ENCODE peak calls at places on chromosomes 12 and 14, in eight cellular contexts. F is tibial artery; I is HFF-Myc; B is fibroblast of lung; S is NB4; E is esophagus squamous epithelium; U is CD4-positive, alpha-beta T cell; Y is BE2C. C is an unnamed sample.

GRCh38 chr12:127296591-127296990 is 970.4 kb upstream of the TMEM132C start:
- DNase-seq in E (no peak), U (no peak), S (no peak), F (no peak), B (no peak), Y (no peak), I (no peak), C (no peak)

GRCh38 chr12:52201520-52201839 is 9.7 kb upstream of the KRT80 start:
- DNase-seq in E (no peak), Y (peak), I (no peak), S (no peak), F (no peak), U (no peak), B (no peak), C (no peak)

GRCh38 chr14:81221579-81222102 is 882 bp upstream of the GTF2A1 start:
- DNase-seq in F (no peak), E (no peak), Y (no peak), S (peak), U (no peak), I (no peak), B (no peak), C (no peak)

GRCh38 chr12:44317651-44318126 is 481.8 kb downstream of the TMEM117 start:
- DNase-seq in B (peak), U (no peak), E (no peak), Y (peak), F (no peak), I (peak), S (peak), C (no peak)

GRCh38 chr12:49842519-49843352 is at the start of gene BCDIN3D:
- DNase-seq in Y (peak), B (peak), U (peak), S (peak), I (peak), F (peak), E (peak), C (peak)

GRCh38 chr14:101072070-101072469 is 168.5 kb upstream of the RTL1 start:
- DNase-seq in B (no peak), Y (no peak), U (no peak), E (no peak), F (no peak), S (no peak), I (no peak), C (peak)

GRCh38 chr12:26651566-26652188 is 181.3 kb downstream of the ITPR2 start:
- DNase-seq in F (no peak), E (no peak), U (no peak), Y (peak), I (peak), S (peak), B (peak), C (no peak)

GRCh38 chr14:79551591-79551990 is 659.7 kb downstream of the DIO2 start:
- DNase-seq in S (no peak), U (no peak), F (no peak), E (no peak), Y (no peak), B (no peak), I (no peak), C (no peak)

GRCh38 chr12:12902036-12902435 is 10.7 kb downstream of the GPRC5A start:
- DNase-seq in Y (no peak), B (peak), U (no peak), F (no peak), S (no peak), I (no peak), E (no peak), C (no peak)

GRCh38 chr14:59275668-59276067 is 87.2 kb downstream of the DAAM1 start:
- DNase-seq in S (peak), Y (no peak), I (peak), F (no peak), B (peak), U (no peak), E (no peak), C (no peak)

GRCh38 chr14:94571395-94571794 is 9.8 kb upstream of the SERPINA5 start:
- DNase-seq in F (peak), U (no peak), B (peak), S (no peak), Y (no peak), I (no peak), E (no peak), C (peak)

GRCh38 chr14:93184391-93185332 is at the start of the genes LYSET and MOAP1:
- DNase-seq in S (peak), F (peak), I (peak), Y (peak), B (peak), E (peak), U (peak), C (peak)

GRCh38 chr12:39319180-39319579 is 123.7 kb downstream of the KIF21A start:
- DNase-seq in F (no peak), I (no peak), E (no peak), Y (no peak), S (no peak), U (no peak), B (no peak), C (no peak)

GRCh38 chr12:15788266-15789214 is 648 bp downstream of the EPS8 start:
- DNase-seq in Y (no peak), B (peak), S (peak), E (no peak), F (no peak), I (no peak), U (peak), C (no peak)

GRCh38 chr12:1851126-1851791 is 30.9 kb downstream of the LRTM2 start:
- DNase-seq in E (no peak), F (no peak), I (peak), Y (no peak), U (no peak), S (no peak), B (peak), C (no peak)

GRCh38 chr12:76143343-76144252 is 59.1 kb upstream of the NAP1L1 start:
- DNase-seq in Y (no peak), B (no peak), S (no peak), F (no peak), U (peak), E (no peak), I (no peak), C (no peak)

GRCh38 chr12:51970904-51971646 is 19.6 kb downstream of the ACVR1B start:
- DNase-seq in U (no peak), F (no peak), E (no peak), B (peak), Y (peak), I (no peak), S (peak), C (no peak)

GRCh38 chr14:50601405-50601804 is 41.5 kb downstream of the ATL1 start:
- DNase-seq in S (no peak), E (no peak), Y (no peak), B (no peak), I (no peak), U (no peak), F (no peak), C (no peak)

GRCh38 chr12:67667276-67668073 is 18.9 kb downstream of the DYRK2 start:
- DNase-seq in E (no peak), I (no peak), F (peak), Y (no peak), B (no peak), U (no peak), S (no peak), C (no peak)

GRCh38 chr14:41609704-41610183 is 3.1 kb downstream of the LRFN5 start:
- DNase-seq in E (no peak), S (no peak), F (no peak), B (peak), Y (peak), U (no peak), I (no peak), C (no peak)

GRCh38 chr12:19125325-19125724 is 4.2 kb upstream of the PLEKHA5 start:
- DNase-seq in E (no peak), S (no peak), U (no peak), Y (no peak), F (no peak), I (no peak), B (peak), C (no peak)

GRCh38 chr12:104282109-104282508 is 21.4 kb upstream of the EID3 start:
- DNase-seq in I (no peak), B (peak), U (no peak), Y (no peak), F (no peak), E (no peak), S (no peak), C (no peak)

GRCh38 chr14:103923863-103924262 is 4.4 kb upstream of the TDRD9 start:
- DNase-seq in F (peak), B (no peak), U (no peak), Y (peak), E (no peak), I (no peak), S (no peak), C (no peak)

GRCh38 chr14:81818271-81818670 is 284.6 kb upstream of the SEL1L start:
- DNase-seq in F (no peak), U (no peak), I (no peak), E (no peak), B (no peak), Y (no peak), S (no peak), C (no peak)

GRCh38 chr12:11078246-11078645 is 13.9 kb downstream of the TAS2R43 start:
- DNase-seq in Y (no peak), F (no peak), U (no peak), B (no peak), I (no peak), S (no peak), E (no peak), C (no peak)

GRCh38 chr12:12600659-12601058 is 11.0 kb upstream of the CREBL2 start:
- DNase-seq in U (no peak), E (no peak), B (no peak), S (peak), F (no peak), I (no peak), Y (no peak), C (no peak)

GRCh38 chr12:75364918-75365317 is 26.0 kb upstream of the GLIPR1L2 start:
- DNase-seq in E (no peak), B (peak), Y (no peak), F (no peak), I (peak), S (peak), U (no peak), C (no peak)

GRCh38 chr12:108193922-108194321 is 64.8 kb downstream of the WSCD2 start:
- DNase-seq in S (peak), B (peak), Y (peak), E (no peak), I (no peak), F (no peak), U (no peak), C (no peak)

GRCh38 chr12:57604454-57605307 is at the start of gene DTX3:
- DNase-seq in F (peak), I (no peak), Y (peak), B (peak), S (no peak), U (peak), E (no peak), C (no peak)

GRCh38 chr14:40204441-40205175 is 772.4 kb upstream of the FBXO33 start:
- DNase-seq in I (no peak), B (no peak), E (no peak), F (no peak), U (no peak), S (no peak), Y (no peak), C (no peak)

GRCh38 chr14:31161274-31161673 is 46.3 kb downstream of the HECTD1 start:
- DNase-seq in B (no peak), Y (no peak), I (no peak), E (no peak), S (no peak), U (no peak), F (no peak), C (no peak)

GRCh38 chr14:63342381-63342780 is 23.6 kb upstream of the GPHB5 start:
- DNase-seq in E (no peak), U (no peak), F (no peak), S (no peak), I (no peak), Y (no peak), B (peak), C (no peak)

GRCh38 chr14:53054457-53054856 is 98.7 kb downstream of the DDHD1 start:
- DNase-seq in Y (no peak), I (no peak), B (peak), F (no peak), E (no peak), U (no peak), S (no peak), C (no peak)

GRCh38 chr14:35342160-35343010 is 50.2 kb downstream of the PSMA6 start:
- DNase-seq in E (no peak), U (no peak), F (peak), I (no peak), B (peak), Y (no peak), S (no peak), C (no peak)

GRCh38 chr12:29551879-29552278 is 54.4 kb upstream of the OVCH1 start:
- DNase-seq in I (no peak), U (no peak), E (no peak), S (no peak), F (no peak), Y (no peak), B (no peak), C (no peak)

GRCh38 chr12:109764776-109765492 is 51.3 kb downstream of the FAM222A start:
- DNase-seq in I (no peak), E (no peak), S (no peak), B (no peak), Y (peak), F (peak), U (no peak), C (no peak)

GRCh38 chr12:109762673-109763191 is 49.1 kb downstream of the FAM222A start:
- DNase-seq in E (no peak), Y (no peak), B (no peak), F (peak), U (no peak), S (no peak), I (no peak), C (no peak)

GRCh38 chr12:109763201-109763841 is 49.7 kb downstream of the FAM222A start:
- DNase-seq in E (no peak), B (peak), Y (peak), S (peak), U (no peak), I (peak), F (peak), C (no peak)

GRCh38 chr12:109765493-109765810 is 51.8 kb downstream of the FAM222A start:
- DNase-seq in S (no peak), Y (no peak), E (no peak), F (peak), I (no peak), B (no peak), U (no peak), C (no peak)

GRCh38 chr12:109764123-109764522 is 50.5 kb downstream of the FAM222A start:
- DNase-seq in F (no peak), I (no peak), B (no peak), Y (peak), E (no peak), S (peak), U (no peak), C (no peak)
- TF ChIP-seq CTCF in F (no peak), I (no peak), B (no peak), Y (peak), E (no peak), S (peak), U (no peak), C (no peak)

GRCh38 chr12:130748786-130749185 is 32.7 kb upstream of the RIMBP2 start:
- DNase-seq in B (no peak), U (no peak), I (no peak), S (no peak), F (no peak), Y (no peak), E (no peak), C (no peak)

GRCh38 chr12:130754234-130755001 is 38.3 kb upstream of the RIMBP2 start:
- DNase-seq in F (no peak), Y (no peak), B (no peak), S (no peak), E (no peak), U (no peak), I (no peak), C (no peak)

GRCh38 chr12:130747867-130748740 is 32.0 kb upstream of the RIMBP2 start:
- DNase-seq in B (peak), F (peak), Y (peak), U (peak), I (peak), E (no peak), S (peak), C (peak)

GRCh38 chr12:130752692-130753230 is 36.7 kb upstream of the RIMBP2 start:
- DNase-seq in E (no peak), S (no peak), I (no peak), F (no peak), Y (peak), B (no peak), U (no peak), C (no peak)
- TF ChIP-seq CTCF in E (no peak), S (no peak), I (no peak), F (no peak), Y (peak), B (no peak), U (no peak), C (no peak)

DNA sequence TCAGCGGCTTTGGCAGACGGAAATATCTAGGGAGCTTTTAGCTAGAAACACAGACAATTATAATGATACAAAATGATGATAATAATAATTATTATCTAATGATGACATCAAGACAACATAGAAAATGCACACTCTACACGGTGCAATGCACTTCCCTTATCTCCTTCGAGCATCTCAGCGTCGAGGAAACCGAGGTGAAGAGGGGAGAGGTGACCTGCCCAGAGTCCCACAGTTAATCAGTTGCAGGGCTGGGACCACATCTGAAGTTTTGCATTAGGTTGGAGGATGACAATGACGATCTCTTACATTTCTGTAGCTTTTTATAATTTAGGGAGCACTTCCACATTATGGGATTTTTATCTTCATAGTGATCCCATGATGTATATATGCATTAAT is 130.2 kb downstream of the PAPOLA start:
- DNase-seq in F (no peak), E (no peak), S (no peak), U (no peak), I (no peak), B (no peak), Y (no peak), C (no peak)
- TF ChIP-seq CTCF in F (no peak), E (no peak), S (no peak), U (no peak), I (no peak), B (no peak), Y (no peak), C (no peak)

DNA sequence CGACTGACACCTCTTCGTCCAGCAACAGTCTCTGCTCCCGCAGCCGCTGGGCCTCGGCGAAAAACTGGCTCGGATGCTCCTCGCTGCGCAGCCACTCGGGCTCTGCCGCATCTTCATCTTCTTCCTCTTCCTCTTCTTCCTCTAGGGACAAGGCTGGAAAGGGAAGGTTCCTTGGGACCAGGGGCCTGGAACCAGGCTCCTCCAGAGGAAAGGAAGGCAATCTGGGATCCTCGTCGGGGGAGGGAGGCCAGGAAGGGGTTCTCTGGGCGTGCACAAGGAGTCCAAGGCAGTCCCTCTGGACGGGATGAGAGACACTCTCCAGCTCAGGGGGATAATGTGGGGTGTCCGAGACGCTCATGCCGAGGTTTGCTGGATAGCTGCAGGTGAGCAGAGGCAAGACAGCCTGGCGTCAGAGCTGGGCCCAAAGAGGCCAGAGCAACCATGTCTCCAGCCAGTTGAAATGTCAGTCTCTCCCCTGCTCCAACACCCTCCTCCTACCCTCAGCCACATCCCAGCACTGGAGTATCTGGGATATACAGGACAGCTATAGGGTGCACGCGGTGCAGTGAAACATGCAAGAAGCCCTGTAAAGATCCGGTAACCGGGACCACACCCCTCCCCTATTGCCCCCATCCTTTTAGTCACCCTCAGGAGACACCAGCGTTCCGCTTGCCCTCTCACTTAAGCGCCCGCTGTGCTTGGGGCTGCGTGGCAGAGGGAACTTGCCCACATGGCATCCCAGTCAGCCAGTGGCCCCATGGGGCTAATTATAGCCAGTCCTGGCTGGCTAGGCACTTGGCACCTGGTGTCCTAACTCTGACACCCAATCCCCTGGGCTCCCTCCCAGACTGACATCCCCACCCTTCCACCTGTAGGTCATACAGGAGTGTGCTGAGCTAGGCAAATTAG is at the start of gene KLHL33:
- DNase-seq in U (no peak), S (no peak), I (no peak), Y (no peak), B (no peak), E (no peak), F (no peak), C (no peak)
- TF ChIP-seq CTCF in U (no peak), S (no peak), I (no peak), Y (no peak), B (no peak), E (no peak), F (no peak), C (no peak)

GRCh38 chr12:124893792-124894516 is 20.5 kb downstream of the UBC start:
- DNase-seq in Y (no peak), B (no peak), F (no peak), E (no peak), S (no peak), I (no peak), U (no peak), C (no peak)

GRCh38 chr12:124901003-124901402 is 13.4 kb downstream of the UBC start:
- DNase-seq in E (no peak), U (no peak), F (no peak), I (no peak), Y (no peak), S (peak), B (no peak), C (no peak)

GRCh38 chr12:124902916-124903315 is 11.5 kb downstream of the UBC start:
- DNase-seq in I (no peak), S (no peak), E (no peak), U (no peak), F (no peak), Y (no peak), B (no peak), C (no peak)

GRCh38 chr12:124896461-124896860 is 18.0 kb downstream of the UBC start:
- DNase-seq in S (no peak), I (no peak), Y (no peak), E (no peak), U (no peak), F (no peak), B (no peak), C (no peak)

GRCh38 chr12:124898200-124898950 is 16.1 kb downstream of the UBC start:
- DNase-seq in B (peak), U (peak), F (no peak), E (no peak), S (peak), Y (peak), I (no peak), C (no peak)
- TF ChIP-seq CTCF in B (peak), U (peak), F (peak), E (peak), S (peak), Y (peak), I (peak), C (no peak)

GRCh38 chr14:65501328-65501727 is 88.8 kb downstream of the FUT8 start:
- DNase-seq in S (no peak), I (no peak), E (no peak), U (no peak), Y (no peak), B (no peak), F (no peak), C (no peak)
- TF ChIP-seq CTCF in S (no peak), I (no peak), E (no peak), U (no peak), Y (peak), B (no peak), F (no peak), C (no peak)